ENCODE peak calls at places on chromosomes 2 and 18, in nine cellular contexts. O is GM23338; S is gastrocnemius medialis; D is stimulated activated CD8-positive, alpha-beta memory T cell treated with anti-CD3 and anti-CD28 coated beads, Interleukin-7, amount 100 ng/mL, for 1 hour; B is cardiac fibroblast; C is NCI-H748 treated with DMSO at 0.1 percent for 48 hours; Z is GM04504; H is right cardiac atrium; X is neural progenitor cell. M is an unnamed sample.
A peak's percentile ranks its signal among the peaks of the same experiment; 100 is the strongest.

GRCh38 chr18:28804512-28805214 is 627.7 kb upstream of the CDH2 start:
- DNase-seq in O (no peak), S (no peak), D (no peak), B (no peak), C (no peak), Z (no peak), H (no peak), X (no peak), M (no peak)

GRCh38 chr2:177239934-177240600 is 24.5 kb downstream of the NFE2L2 start:
- DNase-seq in O (no peak), S (no peak), D (peak; percentile 13), B (peak; percentile 70), C (peak; percentile 34), Z (peak; percentile 35), H (no peak), X (no peak), M (peak; percentile 47)

GRCh38 chr18:32918692-32919250 is 145.9 kb upstream of the KLHL14 start:
- DNase-seq in O (no peak), S (no peak), D (no peak), B (no peak), C (no peak), Z (no peak), H (no peak), X (no peak), M (no peak)

GRCh38 chr2:175180701-175181103 is 808 bp downstream of the ATP5MC3 start:
- DNase-seq in O (peak; percentile 56), S (peak; percentile 44), D (no peak), B (peak; percentile 56), C (peak; percentile 8), Z (peak; percentile 18), H (peak; percentile 39), X (no peak), M (no peak)

GRCh38 chr2:71358931-71359671 is 27.5 kb downstream of the ZNF638 start:
- DNase-seq in O (no peak), S (peak; percentile 66), D (no peak), B (peak; percentile 57), C (no peak), Z (peak; percentile 11), H (no peak), X (no peak), M (no peak)

GRCh38 chr2:54983345-54984235 is 66.7 kb downstream of the RTN4 start:
- DNase-seq in O (no peak), S (no peak), D (no peak), B (peak; percentile 26), C (no peak), Z (no peak), H (no peak), X (no peak), M (no peak)

GRCh38 chr2:97712693-97713295 is 582 bp upstream of the ZAP70 start:
- DNase-seq in O (no peak), S (no peak), D (peak; percentile 38), B (no peak), C (no peak), Z (no peak), H (no peak), X (no peak), M (no peak)

GRCh38 chr2:74893332-74893731 is 59.4 kb downstream of the HK2 start:
- DNase-seq in O (no peak), S (no peak), D (no peak), B (peak; percentile 89), C (no peak), Z (peak; percentile 68), H (no peak), X (no peak), M (no peak)

GRCh38 chr2:172052000-172052983 is 33.0 kb upstream of the DLX1 start:
- DNase-seq in O (no peak), S (no peak), D (no peak), B (peak; percentile 64), C (peak; percentile 49), Z (peak; percentile 38), H (no peak), X (no peak), M (no peak)

GRCh38 chr2:128581849-128582244 is 263.2 kb upstream of the HS6ST1 start:
- DNase-seq in O (no peak), S (no peak), D (no peak), B (no peak), C (no peak), Z (no peak), H (no peak), X (no peak), M (no peak)

GRCh38 chr2:191678437-191679110 is 638 bp downstream of the NABP1 start:
- DNase-seq in O (peak; percentile 66), S (peak; percentile 57), D (no peak), B (peak; percentile 36), C (no peak), Z (no peak), H (peak; percentile 53), X (peak; percentile 52), M (peak; percentile 15)

GRCh38 chr2:8437949-8438400 is 243.9 kb upstream of the ID2 start:
- DNase-seq in O (no peak), S (no peak), D (no peak), B (no peak), C (no peak), Z (no peak), H (no peak), X (no peak), M (no peak)

GRCh38 chr2:26852405-26853348 is 4.7 kb downstream of the DPYSL5 start:
- DNase-seq in O (no peak), S (no peak), D (no peak), B (no peak), C (no peak), Z (no peak), H (no peak), X (peak; percentile 47), M (no peak)

GRCh38 chr18:44309185-44309584 is 371.5 kb upstream of the SETBP1 start:
- DNase-seq in O (no peak), S (no peak), D (no peak), B (peak; percentile 27), C (no peak), Z (peak; percentile 3), H (no peak), X (no peak), M (no peak)

GRCh38 chr2:242056026-242056425 is 186.5 kb downstream of the RTP5 start:
- DNase-seq in O (no peak), S (no peak), D (no peak), B (no peak), C (no peak), Z (no peak), H (no peak), X (no peak), M (no peak)

GRCh38 chr2:120442923-120443571 is 97.1 kb downstream of the INHBB start:
- DNase-seq in O (peak; percentile 97), S (no peak), D (no peak), B (no peak), C (peak; percentile 9), Z (no peak), H (no peak), X (peak; percentile 86), M (no peak)

GRCh38 chr2:165328272-165328671 is 89.1 kb downstream of the SCN2A start:
- DNase-seq in O (peak; percentile 14), S (no peak), D (no peak), B (no peak), C (no peak), Z (no peak), H (no peak), X (no peak), M (no peak)

GRCh38 chr2:43826305-43827250 is 12.1 kb downstream of the ABCG5 start:
- DNase-seq in O (no peak), S (no peak), D (no peak), B (no peak), C (no peak), Z (no peak), H (no peak), X (no peak), M (no peak)

GRCh38 chr2:152497481-152498052 is 162.6 kb downstream of the FMNL2 start:
- DNase-seq in O (no peak), S (no peak), D (no peak), B (peak; percentile 78), C (no peak), Z (no peak), H (no peak), X (no peak), M (no peak)

GRCh38 chr18:44687421-44687820 is 6.7 kb downstream of the SETBP1 start:
- DNase-seq in O (no peak), S (no peak), D (no peak), B (no peak), C (no peak), Z (no peak), H (no peak), X (no peak), M (no peak)

GRCh38 chr2:54524236-54524991 is 68.3 kb downstream of the SPTBN1 start:
- DNase-seq in O (peak; percentile 39), S (peak; percentile 19), D (no peak), B (peak; percentile 69), C (no peak), Z (peak; percentile 47), H (no peak), X (no peak), M (no peak)

GRCh38 chr2:164151518-164151917 is 415.7 kb upstream of the FIGN start:
- DNase-seq in O (no peak), S (no peak), D (no peak), B (peak; percentile 40), C (no peak), Z (no peak), H (peak; percentile 63), X (no peak), M (no peak)